ENCODE peak calls at places on chromosome 3, in four cellular contexts. D is HepG2, S is WTC11, G is K562. V is an unnamed sample.

GRCh38 chr3:188584958-188585689 is 431.2 kb downstream of the LPP start:
- DNase-seq in G (no peak), S (no peak), D (no peak), V (no peak)

GRCh38 chr3:98602078-98602678 is 8.8 kb upstream of the CPOX start:
- DNase-seq in S (no peak), D (peak), G (peak), V (peak)

GRCh38 chr3:90010341-90010740 is 902.9 kb downstream of the EPHA3 start:
- DNase-seq in G (no peak), S (no peak), D (no peak), V (no peak)

GRCh38 chr3:51350751-51351150 is 34.3 kb upstream of the MANF start:
- DNase-seq in D (no peak), G (no peak), S (no peak), V (no peak)

GRCh38 chr3:138824114-138824506 is 10.6 kb downstream of the PIK3CB start:
- DNase-seq in S (no peak), D (no peak), G (no peak), V (no peak)

GRCh38 chr3:58522759-58523425 is 14.1 kb downstream of the ACOX2 start:
- DNase-seq in D (peak), G (no peak), S (no peak), V (no peak)

GRCh38 chr3:197293605-197294237 is 4.7 kb downstream of the DLG1 start:
- DNase-seq in S (no peak), D (no peak), G (no peak), V (no peak)

GRCh38 chr3:8657804-8658311 is 13.3 kb upstream of the SSUH2 start:
- DNase-seq in G (no peak), S (no peak), D (no peak), V (no peak)

GRCh38 chr3:79729096-79729495 is 38.7 kb downstream of the ROBO1 start:
- DNase-seq in G (no peak), D (no peak), S (no peak), V (peak)

GRCh38 chr3:160924776-160925175 is 168.7 kb downstream of the PPM1L start:
- DNase-seq in G (no peak), S (no peak), D (no peak), V (no peak)

GRCh38 chr3:165464736-165465135 is 268.6 kb upstream of the SLITRK3 start:
- DNase-seq in S (no peak), D (no peak), G (no peak), V (no peak)

GRCh38 chr3:167821248-167821805 is 85.8 kb downstream of the SERPINI1 start:
- DNase-seq in S (no peak), D (no peak), G (no peak), V (no peak)

GRCh38 chr3:197417896-197418618 is 119.6 kb upstream of the DLG1 start:
- DNase-seq in D (no peak), G (no peak), S (no peak), V (no peak)

GRCh38 chr3:162171970-162172369 is 675.4 kb downstream of the OTOL1 start:
- DNase-seq in G (no peak), S (no peak), D (no peak), V (no peak)

GRCh38 chr3:123694377-123695147 is 109.7 kb upstream of the HACD2 start:
- DNase-seq in D (no peak), G (no peak), S (no peak), V (no peak)

GRCh38 chr3:194405756-194406155 is 6.7 kb upstream of the GP5 start:
- DNase-seq in G (no peak), S (no peak), D (no peak), V (no peak)

GRCh38 chr3:14162178-14162577 is 16.2 kb downstream of the XPC start:
- DNase-seq in S (no peak), D (no peak), G (no peak), V (no peak)

GRCh38 chr3:155308831-155309230 is 15.3 kb upstream of the STRIT1 start:
- DNase-seq in D (no peak), S (no peak), G (no peak), V (no peak)

GRCh38 chr3:129440648-129441190 is 695 bp downstream of the IFT122 start:
- DNase-seq in D (no peak), G (no peak), S (no peak), V (no peak)

GRCh38 chr3:126197854-126198584 is 17.6 kb upstream of the ALDH1L1 start:
- DNase-seq in G (peak), D (peak), S (peak), V (peak)

GRCh38 chr3:52349611-52350395 is 33.7 kb downstream of the DNAH1 start:
- DNase-seq in S (no peak), D (no peak), G (no peak), V (no peak)

GRCh38 chr3:122005033-122005565 is 16.9 kb downstream of the ILDR1 start:
- DNase-seq in D (no peak), G (peak), S (peak), V (no peak)

GRCh38 chr3:62266668-62267283 is 106.6 kb downstream of the FEZF2 start:
- DNase-seq in G (no peak), D (no peak), S (no peak), V (no peak)

GRCh38 chr3:87158823-87159222 is 68.3 kb upstream of the CHMP2B start:
- DNase-seq in S (no peak), D (no peak), G (no peak), V (peak)

GRCh38 chr3:89042251-89042650 is 65.2 kb upstream of the EPHA3 start:
- DNase-seq in S (no peak), G (no peak), D (no peak), V (no peak)

GRCh38 chr3:173395412-173396181 is 1.9 kb upstream of the NLGN1 start:
- DNase-seq in D (no peak), G (peak), S (peak), V (peak)

GRCh38 chr3:147359177-147360062 is 46.9 kb downstream of the ZIC4 start:
- DNase-seq in D (no peak), G (no peak), S (peak), V (no peak)

GRCh38 chr3:136196064-136196400 is at the start of gene MSL2:
- DNase-seq in G (no peak), D (no peak), S (no peak), V (no peak)

GRCh38 chr3:100423611-100424010 is 22.3 kb downstream of the LNP1 start:
- DNase-seq in D (no peak), S (no peak), G (no peak), V (no peak)

GRCh38 chr3:187618732-187619131 is 51.5 kb downstream of the SST start:
- DNase-seq in D (no peak), S (no peak), G (no peak), V (no peak)

GRCh38 chr3:151305081-151305777 is 11.4 kb downstream of the GPR87 start:
- DNase-seq in S (peak), G (no peak), D (peak), V (peak)

GRCh38 chr3:52891615-52892081 is 5.7 kb downstream of the STIMATE start:
- DNase-seq in D (peak), G (no peak), S (no peak), V (no peak)

GRCh38 chr3:149618151-149619123 is 39.4 kb downstream of the WWTR1 start:
- DNase-seq in G (no peak), D (no peak), S (no peak), V (no peak)

GRCh38 chr3:1442271-1442670 is 349.4 kb downstream of the CNTN6 start:
- DNase-seq in G (no peak), S (no peak), D (no peak), V (no peak)

GRCh38 chr3:37064747-37065146 is 71.4 kb downstream of the MLH1 start:
- DNase-seq in G (no peak), S (no peak), D (no peak), V (no peak)

GRCh38 chr3:5136619-5137429 is 14.7 kb downstream of the ARL8B start:
- DNase-seq in S (no peak), G (no peak), D (peak), V (peak)

GRCh38 chr3:2096196-2096595 is 2.5 kb upstream of the CNTN4 start:
- DNase-seq in G (no peak), D (no peak), S (no peak), V (no peak)

GRCh38 chr3:41158947-41159346 is 40.4 kb upstream of the CTNNB1 start:
- DNase-seq in G (no peak), S (no peak), D (no peak), V (no peak)

GRCh38 chr3:86547697-86548096 is 443.3 kb downstream of the VGLL3 start:
- DNase-seq in S (peak), G (no peak), D (no peak), V (no peak)

GRCh38 chr3:133153382-133153781 is 115.2 kb downstream of the TMEM108 start:
- DNase-seq in S (no peak), D (no peak), G (no peak), V (no peak)
- TF ChIP-seq ELF4 in S (no peak), D (no peak), G (no peak), V (no peak)

GRCh38 chr3:159482241-159483031 is 506.2 kb upstream of the IL12A start:
- DNase-seq in D (no peak), S (no peak), G (no peak), V (no peak)

GRCh38 chr3:159487304-159487703 is 501.3 kb upstream of the IL12A start:
- DNase-seq in S (no peak), D (no peak), G (no peak), V (no peak)

GRCh38 chr3:159488657-159489056 is 500.0 kb upstream of the IL12A start:
- DNase-seq in G (no peak), S (no peak), D (no peak), V (no peak)

GRCh38 chr3:159486580-159486979 is 502.1 kb upstream of the IL12A start:
- DNase-seq in G (no peak), D (peak), S (peak), V (peak)
- TF ChIP-seq ELF4 in G (no peak), D (no peak), S (no peak), V (no peak)

GRCh38 chr3:128275316-128276150 is 122.3 kb downstream of the EEFSEC start:
- DNase-seq in G (no peak), D (no peak), S (no peak), V (no peak)
- TF ChIP-seq ELF4 in G (no peak), D (no peak), S (no peak), V (no peak)

GRCh38 chr3:12483364-12483763 is 916 bp upstream of the TSEN2 start:
- DNase-seq in D (no peak), S (no peak), G (no peak), V (no peak)
- TF ChIP-seq ELF4 in D (no peak), S (no peak), G (no peak), V (no peak)

DNA sequence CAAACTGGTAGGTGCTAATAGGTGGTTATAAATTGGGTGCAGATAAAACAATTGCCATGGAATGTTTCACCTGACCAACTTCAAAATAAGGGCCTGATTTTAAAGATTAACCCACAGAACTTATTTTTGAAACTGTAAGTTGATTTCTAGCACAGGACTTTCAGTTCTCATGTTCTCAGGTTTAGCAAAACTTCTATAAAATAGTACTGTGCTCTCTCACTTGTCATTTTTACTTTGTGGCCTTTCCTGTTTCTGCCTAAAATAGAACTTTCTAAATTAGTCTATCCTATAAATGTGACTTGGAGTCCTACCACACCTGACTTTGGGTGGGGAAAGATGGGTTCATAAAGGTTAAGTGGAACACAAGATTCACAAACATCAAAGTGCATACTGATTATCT is 38.8 kb downstream of the BTLA start:
- DNase-seq in S (no peak), G (no peak), D (no peak), V (no peak)
- TF ChIP-seq ELF4 in S (no peak), G (no peak), D (no peak), V (no peak)

GRCh38 chr3:38155825-38156224 is 9.5 kb upstream of the OXSR1 start:
- DNase-seq in G (no peak), S (no peak), D (no peak), V (no peak)

GRCh38 chr3:38152660-38153059 is 12.7 kb upstream of the OXSR1 start:
- DNase-seq in D (no peak), G (no peak), S (no peak), V (no peak)

GRCh38 chr3:38154625-38155255 is 10.6 kb upstream of the OXSR1 start:
- DNase-seq in G (no peak), S (no peak), D (no peak), V (no peak)

GRCh38 chr3:38153221-38153620 is 12.1 kb upstream of the OXSR1 start:
- DNase-seq in G (no peak), S (no peak), D (no peak), V (no peak)

GRCh38 chr3:38153986-38154608 is 11.2 kb upstream of the OXSR1 start:
- DNase-seq in G (no peak), D (no peak), S (no peak), V (no peak)
- TF ChIP-seq ELF4 in G (no peak), D (no peak), S (no peak), V (no peak)